ENCODE peak calls at places on chromosomes 1 and 21, in seven cellular contexts. J is endothelial cell of umbilical vein, B is suprapubic skin, D is Peyer's patch, T is testis, Q is heart left ventricle, N is tibial nerve. R is an unnamed sample. For H3K9me3, the result is how much of the 10 kb centered on the place peaks cover.

GRCh38 chr1:226577401-226578180 is 29.0 kb downstream of the STUM start:
- DNase-seq in J (no peak), B (no peak), D (peak), T (peak), Q (no peak), N (no peak), R (no peak)

GRCh38 chr1:12525311-12526181 is 92.5 kb downstream of the DHRS3 start:
- DNase-seq in J (no peak), B (peak), D (no peak), T (peak), Q (no peak), N (peak), R (peak)

GRCh38 chr1:64469121-64469520 is 808 bp upstream of the CACHD1 start:
- DNase-seq in J (no peak), B (no peak), D (no peak), T (no peak), Q (no peak), N (no peak), R (no peak)

GRCh38 chr1:195697130-195697529 is 911.1 kb downstream of the KCNT2 start:
- DNase-seq in J (no peak), B (no peak), D (no peak), T (no peak), Q (no peak), N (no peak), R (no peak)

GRCh38 chr21:34668803-34669148 is at the start of gene CLIC6:
- DNase-seq in J (no peak), B (no peak), D (no peak), T (no peak), Q (no peak), N (peak), R (no peak)

GRCh38 chr1:30366914-30367313 is 356.5 kb downstream of the MATN1 start:
- DNase-seq in J (no peak), B (no peak), D (no peak), T (no peak), Q (no peak), N (no peak), R (no peak)

GRCh38 chr1:64482128-64482527 is 12.2 kb downstream of the CACHD1 start:
- DNase-seq in J (no peak), B (no peak), D (no peak), T (no peak), Q (no peak), N (no peak), R (no peak)

GRCh38 chr1:221708076-221708571 is 33.8 kb downstream of the DUSP10 start:
- DNase-seq in J (no peak), B (no peak), D (no peak), T (no peak), Q (no peak), N (peak), R (peak)

GRCh38 chr1:48234086-48234485 is 11.6 kb downstream of the SLC5A9 start:
- DNase-seq in J (no peak), B (no peak), D (no peak), T (no peak), Q (no peak), N (no peak), R (peak)

GRCh38 chr1:32201011-32201855 is 838 bp downstream of the CCDC28B start:
- DNase-seq in J (peak), B (peak), D (peak), T (peak), Q (peak), N (peak), R (peak)

GRCh38 chr1:184972281-184973055 is 1.8 kb downstream of the NIBAN1 start:
- DNase-seq in J (no peak), B (no peak), D (no peak), T (no peak), Q (no peak), N (no peak), R (no peak)

GRCh38 chr1:94765958-94766357 is 54.2 kb upstream of the SLC44A3 start:
- DNase-seq in J (no peak), B (no peak), D (no peak), T (no peak), Q (no peak), N (no peak), R (no peak)

GRCh38 chr1:175803413-175803812 is 60.0 kb upstream of the TNR start:
- DNase-seq in J (no peak), B (no peak), D (no peak), T (no peak), Q (no peak), N (no peak), R (no peak)

GRCh38 chr1:62285440-62285839 is 33.8 kb downstream of the KANK4 start:
- DNase-seq in J (no peak), B (no peak), D (no peak), T (no peak), Q (no peak), N (no peak), R (no peak)

GRCh38 chr1:14952626-14953314 is 200.8 kb upstream of the TMEM51 start:
- DNase-seq in J (peak), B (no peak), D (no peak), T (no peak), Q (no peak), N (no peak), R (peak)

GRCh38 chr1:106675558-106675957 is 380.9 kb upstream of the PRMT6 start:
- DNase-seq in J (no peak), B (no peak), D (no peak), T (no peak), Q (no peak), N (no peak), R (no peak)

GRCh38 chr1:167342846-167343245 is 122.2 kb downstream of the POU2F1 start:
- DNase-seq in J (no peak), B (no peak), D (no peak), T (no peak), Q (no peak), N (no peak), R (no peak)

GRCh38 chr21:29077651-29078090 is 4.2 kb upstream of the CCT8 start:
- DNase-seq in J (peak), B (no peak), D (no peak), T (peak), Q (no peak), N (no peak), R (peak)

GRCh38 chr1:157289424-157290105 is 151.4 kb upstream of the ETV3 start:
- DNase-seq in J (no peak), B (no peak), D (no peak), T (no peak), Q (no peak), N (no peak), R (no peak)

GRCh38 chr1:156401681-156402081 is 32.7 kb downstream of the RHBG start:
- DNase-seq in J (no peak), B (no peak), D (no peak), T (no peak), Q (no peak), N (no peak), R (no peak)

GRCh38 chr1:101452825-101453224 is 216.0 kb downstream of the S1PR1 start:
- DNase-seq in J (no peak), B (no peak), D (no peak), T (no peak), Q (no peak), N (no peak), R (no peak)

GRCh38 chr1:55272994-55273393 is 57.8 kb upstream of the USP24 start:
- DNase-seq in J (no peak), B (no peak), D (no peak), T (no peak), Q (no peak), N (no peak), R (no peak)

DNA sequence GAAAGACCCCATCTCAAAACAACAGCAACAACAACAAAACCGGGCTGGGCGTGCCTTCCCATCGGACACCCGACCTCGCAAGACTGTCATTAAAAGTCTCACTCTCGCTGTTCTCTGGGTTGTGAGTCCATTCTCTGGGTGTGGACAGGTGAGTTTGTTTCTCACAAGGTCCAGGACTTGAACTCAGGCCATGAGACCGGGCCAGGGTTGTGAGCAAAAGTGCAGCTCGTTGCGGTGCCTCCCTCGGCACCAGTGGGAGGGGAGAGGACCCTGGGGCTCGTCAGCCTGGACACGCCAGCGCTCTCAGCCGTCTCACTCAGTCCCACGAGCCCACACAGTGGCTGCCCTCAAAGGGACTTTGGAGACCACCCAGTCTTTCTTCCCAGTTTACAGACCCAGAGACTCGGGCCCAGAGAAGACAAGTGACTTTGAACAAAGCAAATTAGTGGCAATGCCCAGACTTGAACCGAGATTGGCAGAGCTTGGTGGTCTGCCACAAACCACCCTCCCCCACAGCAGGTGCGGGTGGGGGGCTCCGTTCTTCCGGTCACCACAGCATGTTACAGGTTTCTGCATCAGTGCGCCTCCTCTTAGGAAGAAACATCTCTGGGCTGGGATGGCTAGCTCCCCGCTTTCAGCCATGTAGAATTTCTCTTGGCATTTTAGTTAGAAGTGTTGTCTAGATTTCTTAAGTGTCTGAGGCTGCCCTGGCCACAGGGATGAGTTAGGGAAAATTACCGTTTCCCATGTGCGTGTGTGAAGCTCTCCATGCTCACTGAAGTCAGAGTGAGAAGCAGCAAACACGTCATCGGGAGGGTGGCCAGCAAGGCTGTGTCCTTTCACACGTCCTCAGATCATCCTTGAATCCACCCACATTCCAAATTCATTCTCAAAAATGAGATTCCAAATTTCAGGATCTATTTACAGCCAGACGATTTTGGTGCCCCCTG is 28.3 kb downstream of the LRRC3 start:
- DNase-seq in J (no peak), B (no peak), D (no peak), T (no peak), Q (no peak), N (no peak), R (no peak)
- TF ChIP-seq POLR2A in J (no peak), B (no peak), D (no peak), T (no peak), Q (no peak), N (no peak), R (no peak)

GRCh38 chr1:89112871-89113613 is 12.9 kb downstream of the GBP2 start:
- DNase-seq in J (no peak), B (no peak), D (no peak), T (no peak), Q (no peak), N (no peak), R (no peak)

GRCh38 chr1:89114662-89115061 is 11.3 kb downstream of the GBP2 start:
- DNase-seq in J (no peak), B (no peak), D (no peak), T (no peak), Q (no peak), N (no peak), R (no peak)
- H3K9me3 ChIP-seq in J (under half), B (under half), D (under half), T (under half), Q (under half), N (under half), R (under half)

GRCh38 chr1:5839811-5840550 is 152.2 kb downstream of the NPHP4 start:
- DNase-seq in J (no peak), B (no peak), D (no peak), T (no peak), Q (peak), N (no peak), R (no peak)
- H3K27ac ChIP-seq in J (no peak), B (no peak), D (no peak), T (no peak), Q (no peak), N (no peak), R (no peak)

GRCh38 chr1:38733761-38734160 is 125.8 kb downstream of the RRAGC start:
- DNase-seq in J (no peak), B (no peak), D (no peak), T (no peak), Q (no peak), N (no peak), R (no peak)

GRCh38 chr1:38730511-38731397 is 128.8 kb downstream of the RRAGC start:
- DNase-seq in J (no peak), B (no peak), D (no peak), T (no peak), Q (no peak), N (no peak), R (no peak)

GRCh38 chr1:38724160-38725131 is 135.1 kb downstream of the RRAGC start:
- DNase-seq in J (peak), B (no peak), D (no peak), T (no peak), Q (no peak), N (no peak), R (no peak)

GRCh38 chr1:38727629-38728175 is 131.9 kb downstream of the RRAGC start:
- DNase-seq in J (no peak), B (no peak), D (no peak), T (no peak), Q (no peak), N (no peak), R (no peak)

GRCh38 chr1:38728176-38728908 is 131.2 kb downstream of the RRAGC start:
- DNase-seq in J (peak), B (no peak), D (no peak), T (peak), Q (peak), N (peak), R (peak)
- TF ChIP-seq POLR2A in J (peak), B (no peak), D (no peak), T (no peak), Q (no peak), N (no peak), R (no peak)

DNA sequence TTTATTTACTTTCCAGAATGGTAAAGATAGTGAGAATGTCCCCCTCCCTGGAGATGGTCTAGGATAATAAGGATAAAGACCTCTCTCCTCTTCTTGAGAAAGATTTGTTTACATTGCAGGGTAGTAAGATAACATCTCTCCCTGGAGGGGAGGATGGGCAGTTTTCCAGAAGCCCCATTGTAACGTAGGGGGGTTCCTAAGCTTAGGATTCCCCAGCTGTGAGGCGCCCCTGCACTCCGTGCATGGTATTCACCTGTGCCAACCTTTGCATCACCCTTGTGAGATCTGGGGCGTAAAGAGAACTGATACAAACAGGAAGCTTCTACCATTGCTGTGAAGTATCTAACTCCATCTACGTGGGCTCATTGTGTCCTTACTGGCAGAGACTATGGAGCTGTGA is 148.7 kb upstream of the DNAH14 start:
- DNase-seq in J (no peak), B (no peak), D (no peak), T (no peak), Q (no peak), N (no peak), R (no peak)
- H3K9me3 ChIP-seq in J (under half), B (under half), D (under half), T (under half), Q (under half), N (under half), R (under half)

GRCh38 chr1:211839106-211839505 is 8.5 kb upstream of the LPGAT1 start:
- DNase-seq in J (no peak), B (no peak), D (no peak), T (no peak), Q (no peak), N (no peak), R (no peak)
- H3K27ac ChIP-seq in J (no peak), B (no peak), D (no peak), T (no peak), Q (no peak), N (no peak), R (no peak)

GRCh38 chr1:160637065-160637464 is 9.8 kb downstream of the SLAMF1 start:
- DNase-seq in J (no peak), B (no peak), D (no peak), T (no peak), Q (no peak), N (no peak), R (no peak)

GRCh38 chr1:160639652-160640051 is 7.2 kb downstream of the SLAMF1 start:
- DNase-seq in J (peak), B (no peak), D (no peak), T (no peak), Q (no peak), N (no peak), R (no peak)

GRCh38 chr1:160638926-160639325 is 7.9 kb downstream of the SLAMF1 start:
- DNase-seq in J (no peak), B (no peak), D (no peak), T (no peak), Q (no peak), N (no peak), R (no peak)

GRCh38 chr1:160637821-160638539 is 8.9 kb downstream of the SLAMF1 start:
- DNase-seq in J (peak), B (no peak), D (no peak), T (no peak), Q (no peak), N (no peak), R (no peak)

GRCh38 chr1:160638540-160638857 is 8.3 kb downstream of the SLAMF1 start:
- DNase-seq in J (no peak), B (no peak), D (no peak), T (no peak), Q (no peak), N (no peak), R (no peak)
- TF ChIP-seq POLR2A in J (no peak), B (no peak), D (no peak), T (no peak), Q (no peak), N (no peak), R (no peak)

GRCh38 chr1:160359559-160360226 is 7.2 kb upstream of the NHLH1 start:
- DNase-seq in J (no peak), B (no peak), D (no peak), T (no peak), Q (no peak), N (no peak), R (no peak)

GRCh38 chr1:160362168-160362941 is 4.5 kb upstream of the NHLH1 start:
- DNase-seq in J (no peak), B (no peak), D (no peak), T (no peak), Q (no peak), N (no peak), R (no peak)

GRCh38 chr1:160360227-160360695 is 6.6 kb upstream of the NHLH1 start:
- DNase-seq in J (no peak), B (no peak), D (no peak), T (no peak), Q (no peak), N (no peak), R (no peak)

GRCh38 chr1:160361814-160362167 is 5.1 kb upstream of the NHLH1 start:
- DNase-seq in J (no peak), B (no peak), D (no peak), T (no peak), Q (no peak), N (no peak), R (no peak)

DNA sequence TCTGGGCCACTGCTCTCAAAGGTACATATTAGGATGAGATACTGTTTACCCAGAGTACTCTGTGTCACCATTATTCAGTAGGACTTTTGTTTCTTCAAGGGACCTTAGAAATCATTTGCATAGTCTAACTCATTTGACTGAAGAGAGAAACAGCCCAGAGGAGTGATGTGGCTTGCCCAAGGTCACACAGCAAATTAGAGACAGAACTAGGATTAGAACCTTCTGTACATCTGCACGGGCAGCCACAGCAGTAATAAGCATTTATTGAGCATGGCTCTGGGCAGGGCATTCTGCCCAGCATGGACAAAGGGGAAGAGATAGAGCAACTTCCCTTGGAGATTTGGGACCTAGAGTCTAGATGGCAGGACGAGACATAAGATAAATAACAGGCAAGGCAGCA is 5.7 kb upstream of the NHLH1 start:
- DNase-seq in J (no peak), B (no peak), D (no peak), T (no peak), Q (no peak), N (no peak), R (no peak)
- H3K9me3 ChIP-seq in J (under half), B (under half), D (under half), T (under half), Q (under half), N (under half), R (under half)

GRCh38 chr1:197781998-197782718 is 6.9 kb upstream of the DENND1B start:
- DNase-seq in J (peak), B (no peak), D (no peak), T (no peak), Q (no peak), N (no peak), R (no peak)
- H3K27ac ChIP-seq in J (no peak), B (peak), D (no peak), T (no peak), Q (no peak), N (no peak), R (no peak)